ENCODE peak calls at places on chromosome 20, in five cellular contexts. One of them, this sample, is unnamed.

GRCh38 chr20:40632346-40632976 is 56.6 kb downstream of the MAFB start:
- DNase-seq in ovary: no peak
- DNase-seq in HFFc6: no peak
- DNase-seq in progenitor cell of endocrine pancreas: no peak
- DNase-seq in CD4-positive, alpha-beta T cell: no peak
- DNase-seq in this sample: no peak

GRCh38 chr20:4820833-4821518 is 99.3 kb downstream of the PRND start:
- DNase-seq in progenitor cell of endocrine pancreas: no peak
- DNase-seq in ovary: peak; percentile 58
- DNase-seq in CD4-positive, alpha-beta T cell: no peak
- DNase-seq in HFFc6: peak; percentile 76
- DNase-seq in this sample: no peak

GRCh38 chr20:38893485-38894090 is 32.6 kb upstream of the FAM83D start:
- DNase-seq in CD4-positive, alpha-beta T cell: peak; percentile 76
- DNase-seq in HFFc6: peak; percentile 15
- DNase-seq in ovary: peak; percentile 60
- DNase-seq in progenitor cell of endocrine pancreas: peak; percentile 71
- DNase-seq in this sample: peak; percentile 86

GRCh38 chr20:37559312-37560027 is 31.8 kb upstream of the BLCAP start:
- DNase-seq in CD4-positive, alpha-beta T cell: no peak
- DNase-seq in HFFc6: no peak
- DNase-seq in progenitor cell of endocrine pancreas: no peak
- DNase-seq in ovary: no peak
- DNase-seq in this sample: no peak

GRCh38 chr20:37992802-37993538 is 40.3 kb downstream of the TTI1 start:
- DNase-seq in progenitor cell of endocrine pancreas: no peak
- DNase-seq in CD4-positive, alpha-beta T cell: peak; percentile 3
- DNase-seq in ovary: no peak
- DNase-seq in HFFc6: peak; percentile 87
- DNase-seq in this sample: peak; percentile 45

GRCh38 chr20:39107741-39108140 is 145.6 kb downstream of the DHX35 start:
- DNase-seq in ovary: no peak
- DNase-seq in CD4-positive, alpha-beta T cell: no peak
- DNase-seq in HFFc6: peak; percentile 40
- DNase-seq in progenitor cell of endocrine pancreas: no peak
- DNase-seq in this sample: no peak

GRCh38 chr20:1618954-1619550 is 757 bp downstream of the SIRPB1 start:
- DNase-seq in progenitor cell of endocrine pancreas: no peak
- DNase-seq in HFFc6: no peak
- DNase-seq in ovary: no peak
- DNase-seq in CD4-positive, alpha-beta T cell: no peak
- DNase-seq in this sample: no peak

GRCh38 chr20:38136421-38137245 is 28.4 kb downstream of the TGM2 start:
- DNase-seq in ovary: no peak
- DNase-seq in CD4-positive, alpha-beta T cell: no peak
- DNase-seq in HFFc6: no peak
- DNase-seq in progenitor cell of endocrine pancreas: no peak
- DNase-seq in this sample: no peak

GRCh38 chr20:55935448-55936221 is 69.7 kb downstream of the CBLN4 start:
- DNase-seq in progenitor cell of endocrine pancreas: no peak
- DNase-seq in CD4-positive, alpha-beta T cell: no peak
- DNase-seq in ovary: peak; percentile 29
- DNase-seq in HFFc6: no peak
- DNase-seq in this sample: no peak

GRCh38 chr20:6637160-6637579 is 130.3 kb upstream of the BMP2 start:
- DNase-seq in HFFc6: no peak
- DNase-seq in ovary: no peak
- DNase-seq in progenitor cell of endocrine pancreas: no peak
- DNase-seq in CD4-positive, alpha-beta T cell: no peak
- DNase-seq in this sample: no peak

GRCh38 chr20:2509468-2509781 is 710 bp upstream of the ZNF343 start:
- DNase-seq in CD4-positive, alpha-beta T cell: no peak
- DNase-seq in HFFc6: no peak
- DNase-seq in ovary: no peak
- DNase-seq in progenitor cell of endocrine pancreas: no peak
- DNase-seq in this sample: no peak

DNA sequence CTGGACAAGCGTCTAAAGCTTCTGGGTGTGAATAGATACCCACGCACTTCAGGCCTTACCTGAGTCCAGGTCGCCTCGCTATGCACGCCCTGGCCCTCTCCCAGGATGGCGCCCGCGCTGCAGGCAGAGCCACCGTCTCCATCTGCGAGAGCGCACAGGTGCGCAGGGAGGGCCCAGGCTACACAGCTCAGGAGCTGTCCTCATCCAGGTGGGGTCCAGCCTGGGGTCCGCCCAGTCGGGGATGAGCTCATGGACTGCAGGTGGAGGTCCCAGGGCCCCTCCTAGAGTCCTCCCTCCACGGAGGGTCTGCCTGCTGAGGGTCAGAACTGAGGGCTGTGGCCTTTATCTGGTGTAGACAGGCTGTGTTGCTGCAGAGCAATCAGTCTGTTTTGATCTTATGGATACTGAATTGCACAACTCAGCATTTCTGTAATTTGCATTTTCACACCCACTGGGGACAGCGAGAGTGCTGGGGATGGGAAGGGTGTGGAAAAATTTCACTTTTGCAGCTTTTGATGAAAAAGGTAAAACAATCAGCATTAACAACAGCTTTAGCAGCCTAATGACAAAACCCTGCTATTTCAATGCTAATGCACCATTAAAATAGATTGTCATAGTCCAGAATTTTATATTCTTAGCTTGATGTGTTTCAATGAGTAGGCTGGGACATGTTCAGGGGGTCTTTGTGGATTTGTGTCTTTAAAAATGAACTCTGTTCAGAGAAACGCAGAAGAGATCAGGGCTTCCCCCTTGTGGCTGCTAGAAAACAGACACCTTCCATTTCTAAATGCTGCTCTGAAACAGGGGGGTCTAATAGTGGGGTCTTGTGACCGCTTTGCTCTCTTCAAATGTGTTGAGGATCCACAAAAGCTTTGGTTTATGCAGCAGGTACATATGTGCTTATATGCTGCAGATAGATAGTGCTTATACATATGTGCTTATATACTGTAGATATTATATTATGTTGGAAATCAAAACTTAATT is 77.8 kb upstream of the PHACTR3 start:
- DNase-seq in HFFc6: no peak
- DNase-seq in progenitor cell of endocrine pancreas: no peak
- DNase-seq in CD4-positive, alpha-beta T cell: no peak
- DNase-seq in ovary: no peak
- DNase-seq in this sample: no peak
- TF ChIP-seq CTCF in HFFc6: peak; percentile 51
- TF ChIP-seq CTCF in progenitor cell of endocrine pancreas: peak; percentile 59
- TF ChIP-seq CTCF in CD4-positive, alpha-beta T cell: no peak
- TF ChIP-seq CTCF in ovary: no peak
- TF ChIP-seq CTCF in this sample: peak; percentile 23

DNA sequence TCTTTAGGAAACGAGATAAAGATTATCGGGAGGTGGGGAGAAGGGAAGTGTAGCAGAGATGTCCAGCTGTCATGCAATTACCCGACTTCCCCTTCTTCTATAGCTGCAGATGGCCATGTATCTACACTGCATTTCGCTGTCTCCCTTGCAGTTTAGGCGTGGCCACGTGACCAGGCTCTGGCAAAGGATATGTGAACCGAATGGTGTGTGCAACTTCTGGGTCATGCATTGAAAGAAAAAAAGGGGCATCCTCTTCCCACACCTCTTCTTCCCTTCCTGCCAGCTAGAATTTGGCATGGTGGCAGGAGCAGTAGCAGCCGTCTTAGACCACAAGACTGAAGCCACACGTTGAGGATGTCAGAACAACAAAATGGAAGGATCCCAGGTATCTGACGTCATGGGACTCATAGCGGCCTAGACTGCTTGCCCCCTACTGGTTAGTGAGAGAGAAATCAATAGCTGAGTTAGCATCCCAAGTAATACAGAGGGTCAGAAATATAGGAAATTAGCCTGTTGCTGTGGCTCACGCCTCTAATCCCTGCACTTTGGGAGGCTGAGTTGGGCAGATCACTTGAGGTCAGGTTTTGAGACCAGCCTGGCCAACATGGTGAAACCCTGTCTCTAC is 32.8 kb downstream of the TCF15 start:
- DNase-seq in CD4-positive, alpha-beta T cell: no peak
- DNase-seq in ovary: no peak
- DNase-seq in progenitor cell of endocrine pancreas: no peak
- DNase-seq in HFFc6: no peak
- DNase-seq in this sample: no peak
- TF ChIP-seq CTCF in CD4-positive, alpha-beta T cell: no peak
- TF ChIP-seq CTCF in ovary: no peak
- TF ChIP-seq CTCF in progenitor cell of endocrine pancreas: peak; percentile 48
- TF ChIP-seq CTCF in HFFc6: peak; percentile 61
- TF ChIP-seq CTCF in this sample: peak; percentile 19

DNA sequence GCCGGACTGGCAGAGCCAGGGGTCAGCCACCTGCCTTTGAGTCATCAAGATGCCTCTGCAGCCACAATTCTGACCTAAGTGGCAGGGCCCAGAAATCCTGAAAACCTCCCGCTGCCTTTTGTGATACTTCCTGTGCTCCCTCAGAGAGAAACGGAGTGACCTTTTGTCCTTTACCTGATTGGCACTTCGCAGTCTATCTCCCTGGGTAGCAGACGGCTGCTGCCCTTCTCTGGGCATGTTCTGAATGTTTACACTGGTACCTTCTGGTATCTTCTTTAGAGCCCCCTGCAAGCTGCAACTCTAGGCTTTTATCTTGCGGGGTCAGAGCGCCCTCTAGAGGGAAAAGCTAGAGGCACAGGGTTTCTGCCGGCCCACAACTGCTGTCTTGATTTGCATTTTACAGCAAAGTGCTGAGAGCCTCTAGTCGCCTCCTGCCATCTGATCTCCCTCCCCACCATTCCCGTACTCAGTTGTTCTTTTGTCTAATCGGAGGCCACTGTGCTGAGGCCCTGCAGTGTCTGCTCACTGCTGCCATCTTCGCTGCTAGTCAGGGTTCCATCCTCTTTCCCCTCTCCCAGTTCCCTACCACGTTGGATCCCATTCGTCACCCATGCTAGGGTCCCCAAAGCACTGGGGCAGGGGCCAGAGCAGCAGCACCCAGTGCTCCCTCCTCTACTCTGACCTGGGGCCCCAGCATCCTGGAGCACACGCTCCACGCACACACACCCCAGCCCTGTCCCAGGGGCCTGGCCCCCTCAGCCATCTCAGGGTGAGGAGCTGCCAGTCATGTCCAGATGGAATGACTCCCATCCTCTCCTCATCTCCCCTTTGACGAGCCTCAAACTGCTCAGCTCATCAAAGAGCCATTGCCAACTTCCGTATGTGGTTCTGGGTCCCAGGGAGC is 26.7 kb downstream of the SPATA2 start:
- DNase-seq in progenitor cell of endocrine pancreas: peak; percentile 49
- DNase-seq in CD4-positive, alpha-beta T cell: peak; percentile 25
- DNase-seq in HFFc6: peak; percentile 18
- DNase-seq in ovary: peak; percentile 63
- DNase-seq in this sample: peak; percentile 94
- TF ChIP-seq CTCF in progenitor cell of endocrine pancreas: peak; percentile 88
- TF ChIP-seq CTCF in CD4-positive, alpha-beta T cell: peak; percentile 67
- TF ChIP-seq CTCF in HFFc6: peak; percentile 91
- TF ChIP-seq CTCF in ovary: peak; percentile 36
- TF ChIP-seq CTCF in this sample: peak; percentile 76

GRCh38 chr20:24583169-24583792 is 113.9 kb downstream of the SYNDIG1 start:
- DNase-seq in progenitor cell of endocrine pancreas: no peak
- DNase-seq in HFFc6: no peak
- DNase-seq in CD4-positive, alpha-beta T cell: no peak
- DNase-seq in ovary: no peak
- DNase-seq in this sample: no peak

GRCh38 chr20:24585796-24586522 is 116.5 kb downstream of the SYNDIG1 start:
- DNase-seq in ovary: no peak
- DNase-seq in progenitor cell of endocrine pancreas: no peak
- DNase-seq in CD4-positive, alpha-beta T cell: no peak
- DNase-seq in HFFc6: no peak
- DNase-seq in this sample: no peak

GRCh38 chr20:24582373-24583168 is 113.1 kb downstream of the SYNDIG1 start:
- DNase-seq in progenitor cell of endocrine pancreas: no peak
- DNase-seq in ovary: no peak
- DNase-seq in HFFc6: no peak
- DNase-seq in CD4-positive, alpha-beta T cell: no peak
- DNase-seq in this sample: no peak

GRCh38 chr20:24584538-24585356 is 115.3 kb downstream of the SYNDIG1 start:
- DNase-seq in progenitor cell of endocrine pancreas: no peak
- DNase-seq in HFFc6: peak; percentile 8
- DNase-seq in ovary: no peak
- DNase-seq in CD4-positive, alpha-beta T cell: no peak
- DNase-seq in this sample: no peak

GRCh38 chr20:24584078-24584477 is 114.6 kb downstream of the SYNDIG1 start:
- DNase-seq in ovary: no peak
- DNase-seq in CD4-positive, alpha-beta T cell: no peak
- DNase-seq in progenitor cell of endocrine pancreas: no peak
- DNase-seq in HFFc6: no peak
- DNase-seq in this sample: no peak
- TF ChIP-seq CTCF in ovary: no peak
- TF ChIP-seq CTCF in CD4-positive, alpha-beta T cell: no peak
- TF ChIP-seq CTCF in progenitor cell of endocrine pancreas: no peak
- TF ChIP-seq CTCF in HFFc6: no peak
- TF ChIP-seq CTCF in this sample: no peak